ENCODE peak calls at places on chromosome 21, in nine cellular contexts. M, C, E, R, W, N, Z, H and U are unnamed samples.

GRCh38 chr21:34801519-34802132 is 132.8 kb downstream of the CLIC6 start:
- DNase-seq in M (peak), C (no peak), E (peak), R (no peak), W (peak), N (peak), Z (no peak), H (no peak), U (no peak)

GRCh38 chr21:32803651-32804050 is 32.1 kb upstream of the PAXBP1 start:
- DNase-seq in M (peak), C (no peak), E (no peak), R (no peak), W (no peak), N (no peak), Z (no peak), H (no peak), U (peak)

GRCh38 chr21:14995695-14996490 is 68.9 kb downstream of the NRIP1 start:
- DNase-seq in M (peak), C (no peak), E (no peak), R (no peak), W (peak), N (no peak), Z (no peak), H (no peak), U (peak)

GRCh38 chr21:16250282-16250681 is 520.5 kb downstream of the USP25 start:
- DNase-seq in M (no peak), C (no peak), E (no peak), R (no peak), W (no peak), N (no peak), Z (no peak), H (no peak), U (no peak)

GRCh38 chr21:30434033-30434631 is 4.1 kb downstream of the KRTAP13-4 start:
- DNase-seq in M (peak), C (peak), E (peak), R (no peak), W (peak), N (peak), Z (no peak), H (peak), U (peak)

GRCh38 chr21:35850029-35850428 is 210.3 kb downstream of the SETD4 start:
- DNase-seq in M (peak), C (no peak), E (no peak), R (no peak), W (no peak), N (peak), Z (no peak), H (no peak), U (peak)

GRCh38 chr21:43957128-43957571 is 55.0 kb upstream of the TRAPPC10 start:
- DNase-seq in M (no peak), C (no peak), E (no peak), R (no peak), W (no peak), N (no peak), Z (no peak), H (no peak), U (no peak)

GRCh38 chr21:20570824-20571232 is 427.4 kb upstream of the NCAM2 start:
- DNase-seq in M (peak), C (no peak), E (peak), R (no peak), W (peak), N (peak), Z (no peak), H (no peak), U (no peak)

GRCh38 chr21:46633561-46633960 is 1.9 kb upstream of the PRMT2 start:
- DNase-seq in M (no peak), C (no peak), E (no peak), R (no peak), W (no peak), N (no peak), Z (no peak), H (no peak), U (no peak)

GRCh38 chr21:23394458-23394857 is 2212.8 kb downstream of the MRPL39 start:
- DNase-seq in M (no peak), C (no peak), E (no peak), R (no peak), W (no peak), N (no peak), Z (no peak), H (no peak), U (no peak)

GRCh38 chr21:43834146-43834905 is 30.7 kb upstream of the AGPAT3 start:
- DNase-seq in M (no peak), C (no peak), E (no peak), R (no peak), W (no peak), N (no peak), Z (no peak), H (no peak), U (no peak)

GRCh38 chr21:33247596-33247995 is 17.9 kb downstream of the IFNAR2 start:
- DNase-seq in M (no peak), C (no peak), E (no peak), R (no peak), W (no peak), N (no peak), Z (no peak), H (peak), U (no peak)

GRCh38 chr21:42740405-42740909 is 87.0 kb downstream of the PDE9A start:
- DNase-seq in M (no peak), C (no peak), E (no peak), R (no peak), W (no peak), N (no peak), Z (no peak), H (no peak), U (no peak)

DNA sequence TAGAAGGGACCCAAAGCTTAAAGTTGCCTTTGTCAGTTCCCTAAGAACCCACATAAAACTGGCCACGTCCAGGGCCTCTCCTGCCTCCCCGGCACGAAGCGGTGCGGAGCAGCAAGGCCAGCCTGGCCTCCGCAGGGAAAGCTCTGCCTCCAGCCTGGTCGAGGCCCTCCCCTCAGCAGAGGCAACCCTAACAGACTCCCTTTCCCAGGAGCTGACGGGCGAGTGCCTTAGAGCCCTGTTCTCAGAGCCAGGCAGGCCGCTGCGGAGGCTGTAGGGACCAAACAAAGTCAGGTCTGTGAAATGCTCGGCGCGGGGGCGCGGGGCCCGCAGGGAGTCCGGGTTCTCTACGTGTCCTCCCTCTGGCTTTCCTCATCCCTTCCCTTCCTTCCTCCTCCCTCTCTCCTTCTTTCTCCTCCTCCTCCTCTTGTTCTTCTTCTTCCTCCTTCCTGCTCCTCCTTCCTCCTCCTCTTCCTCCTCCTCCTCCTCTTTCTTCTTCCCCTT is 40.7 kb downstream of the RIPK4 start:
- DNase-seq in M (no peak), C (no peak), E (peak), R (no peak), W (peak), N (no peak), Z (no peak), H (no peak), U (no peak)
- H3K4me3 ChIP-seq in M (no peak), C (no peak), E (no peak), R (no peak), W (peak), N (no peak), Z (peak), H (no peak), U (no peak)

GRCh38 chr21:45324430-45325205 is 36.9 kb upstream of the POFUT2 start:
- DNase-seq in M (no peak), C (peak), E (peak), R (peak), W (no peak), N (no peak), Z (peak), H (no peak), U (no peak)
- TF ChIP-seq CTCF in M (no peak), C (no peak), E (no peak), R (peak), W (no peak), N (no peak), Z (peak), H (no peak), U (no peak)

GRCh38 chr21:39181205-39181818 is 1.9 kb downstream of the PSMG1 start:
- DNase-seq in M (no peak), C (no peak), E (no peak), R (no peak), W (no peak), N (no peak), Z (no peak), H (no peak), U (no peak)

GRCh38 chr21:39183272-39184049 is at the start of gene PSMG1:
- DNase-seq in M (peak), C (peak), E (peak), R (peak), W (peak), N (peak), Z (peak), H (peak), U (peak)

GRCh38 chr21:39182484-39183271 is 573 bp downstream of the PSMG1 start:
- DNase-seq in M (peak), C (no peak), E (no peak), R (no peak), W (no peak), N (no peak), Z (no peak), H (no peak), U (peak)

GRCh38 chr21:39180429-39181019 is 2.7 kb downstream of the PSMG1 start:
- DNase-seq in M (peak), C (no peak), E (no peak), R (no peak), W (peak), N (peak), Z (no peak), H (no peak), U (no peak)

DNA sequence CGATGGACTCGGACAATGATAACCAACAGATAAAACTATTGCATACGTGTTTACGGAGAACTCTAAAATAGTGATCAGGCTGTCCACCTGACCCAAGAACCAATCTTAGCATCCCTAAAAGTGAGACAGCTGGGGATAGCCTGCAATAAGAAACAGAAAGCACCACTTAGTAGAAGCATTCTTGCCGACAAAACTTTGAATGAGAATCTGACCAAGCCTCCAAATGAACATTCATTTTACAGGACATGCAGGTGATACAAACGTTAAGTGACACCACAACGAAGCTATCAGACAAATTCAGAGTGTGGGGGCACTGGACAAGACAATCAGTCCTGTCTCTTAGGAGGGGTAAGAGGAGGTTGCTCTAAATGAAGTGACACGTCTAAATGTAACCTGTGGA is 1.2 kb downstream of the PSMG1 start:
- DNase-seq in M (peak), C (no peak), E (no peak), R (no peak), W (no peak), N (no peak), Z (no peak), H (no peak), U (no peak)
- H3K4me3 ChIP-seq in M (peak), C (no peak), E (peak), R (peak), W (peak), N (peak), Z (peak), H (peak), U (peak)

GRCh38 chr21:38166214-38166547 is 90.6 kb upstream of the KCNJ15 start:
- DNase-seq in M (peak), C (no peak), E (no peak), R (no peak), W (no peak), N (no peak), Z (no peak), H (no peak), U (no peak)

GRCh38 chr21:38170705-38171682 is 85.8 kb upstream of the KCNJ15 start:
- DNase-seq in M (peak), C (no peak), E (no peak), R (no peak), W (peak), N (peak), Z (no peak), H (no peak), U (peak)

GRCh38 chr21:38171723-38172344 is 85.0 kb upstream of the KCNJ15 start:
- DNase-seq in M (peak), C (no peak), E (peak), R (no peak), W (peak), N (peak), Z (no peak), H (no peak), U (peak)

GRCh38 chr21:38167345-38167744 is 89.4 kb upstream of the KCNJ15 start:
- DNase-seq in M (no peak), C (no peak), E (no peak), R (no peak), W (no peak), N (no peak), Z (no peak), H (no peak), U (no peak)

GRCh38 chr21:38170283-38170682 is 86.5 kb upstream of the KCNJ15 start:
- DNase-seq in M (peak), C (no peak), E (peak), R (no peak), W (peak), N (peak), Z (no peak), H (no peak), U (peak)
- TF ChIP-seq CTCF in M (peak), C (no peak), E (peak), R (peak), W (peak), N (peak), Z (peak), H (peak), U (peak)

GRCh38 chr21:38496224-38496623 is 2.1 kb downstream of the ERG start:
- DNase-seq in M (no peak), C (no peak), E (no peak), R (no peak), W (no peak), N (no peak), Z (no peak), H (no peak), U (no peak)

GRCh38 chr21:38495242-38495641 is 3.0 kb downstream of the ERG start:
- DNase-seq in M (no peak), C (no peak), E (no peak), R (no peak), W (no peak), N (no peak), Z (no peak), H (no peak), U (no peak)

GRCh38 chr21:38493549-38494253 is 4.6 kb downstream of the ERG start:
- DNase-seq in M (no peak), C (no peak), E (no peak), R (no peak), W (no peak), N (no peak), Z (no peak), H (no peak), U (no peak)

GRCh38 chr21:38494688-38495087 is 3.6 kb downstream of the ERG start:
- DNase-seq in M (peak), C (no peak), E (no peak), R (no peak), W (no peak), N (no peak), Z (no peak), H (no peak), U (peak)

GRCh38 chr21:38494254-38494648 is 4.0 kb downstream of the ERG start:
- DNase-seq in M (peak), C (no peak), E (no peak), R (no peak), W (no peak), N (no peak), Z (no peak), H (no peak), U (peak)
- H3K4me3 ChIP-seq in M (no peak), C (no peak), E (no peak), R (peak), W (no peak), N (no peak), Z (peak), H (no peak), U (no peak)

GRCh38 chr21:18387994-18388393 is 15.6 kb downstream of the TMPRSS15 start:
- DNase-seq in M (no peak), C (no peak), E (no peak), R (no peak), W (peak), N (no peak), Z (no peak), H (no peak), U (no peak)
- TF ChIP-seq CTCF in M (peak), C (no peak), E (peak), R (no peak), W (peak), N (no peak), Z (no peak), H (no peak), U (no peak)

DNA sequence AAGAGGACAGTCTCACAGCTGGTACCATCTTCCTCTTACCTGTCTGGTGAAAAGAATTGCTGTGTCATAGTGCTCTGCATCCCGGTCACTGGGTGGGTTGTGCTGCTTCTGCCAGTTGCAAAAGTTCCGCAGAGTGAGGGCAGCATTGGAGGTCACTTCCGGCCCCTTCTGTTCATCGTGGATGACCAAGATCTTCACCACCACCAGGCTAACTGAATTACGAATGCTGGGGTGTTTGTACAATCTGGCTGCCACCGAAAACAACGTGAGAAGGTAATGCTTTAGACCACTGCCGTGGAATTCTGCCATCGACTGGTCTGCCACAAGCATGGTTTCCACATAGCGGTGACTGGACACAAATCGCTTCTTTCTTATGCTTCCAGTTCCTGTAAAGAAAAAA is 2.9 kb downstream of the ADAMTS1 start:
- DNase-seq in M (peak), C (no peak), E (no peak), R (no peak), W (no peak), N (no peak), Z (no peak), H (no peak), U (no peak)
- H3K4me3 ChIP-seq in M (peak), C (no peak), E (peak), R (peak), W (peak), N (no peak), Z (peak), H (no peak), U (peak)

GRCh38 chr21:45270306-45270821 is 17.3 kb downstream of the POFUT2 start:
- DNase-seq in M (peak), C (peak), E (peak), R (no peak), W (peak), N (no peak), Z (no peak), H (no peak), U (no peak)
- TF ChIP-seq CTCF in M (peak), C (no peak), E (peak), R (peak), W (peak), N (peak), Z (no peak), H (no peak), U (peak)

GRCh38 chr21:31714741-31715365 is 17.1 kb downstream of the SCAF4 start:
- DNase-seq in M (no peak), C (no peak), E (peak), R (no peak), W (peak), N (no peak), Z (no peak), H (no peak), U (no peak)
- H3K4me3 ChIP-seq in M (no peak), C (no peak), E (no peak), R (no peak), W (no peak), N (no peak), Z (no peak), H (no peak), U (no peak)